ENCODE peak calls at places on chromosomes 7 and 10, in ten cellular contexts. T, I, R, E, F, V, D, N, C and G are unnamed samples.

GRCh38 chr10:117503170-117503885 is 39.2 kb upstream of the EMX2 start:
- DNase-seq in T (no peak), I (no peak), R (peak), E (no peak), F (peak), V (no peak), D (no peak), N (peak), C (peak), G (no peak)

GRCh38 chr10:53843691-53844362 is 957.2 kb downstream of the PCDH15 start:
- DNase-seq in T (no peak), I (no peak), R (no peak), E (no peak), F (no peak), V (peak), D (no peak), N (no peak), C (no peak), G (peak)

GRCh38 chr7:4159761-4160554 is 522.1 kb upstream of the FOXK1 start:
- DNase-seq in T (no peak), I (no peak), R (no peak), E (no peak), F (no peak), V (no peak), D (no peak), N (no peak), C (no peak), G (peak)

GRCh38 chr10:127374901-127375300 is 174.2 kb upstream of the NPS start:
- DNase-seq in T (no peak), I (no peak), R (no peak), E (no peak), F (no peak), V (no peak), D (no peak), N (no peak), C (no peak), G (no peak)

GRCh38 chr7:117446220-117446815 is 19.0 kb upstream of the ASZ1 start:
- DNase-seq in T (no peak), I (no peak), R (no peak), E (no peak), F (no peak), V (no peak), D (no peak), N (no peak), C (no peak), G (no peak)

GRCh38 chr7:66894463-66895080 is 26.5 kb upstream of the TMEM248 start:
- DNase-seq in T (no peak), I (peak), R (peak), E (no peak), F (no peak), V (peak), D (no peak), N (no peak), C (peak), G (peak)

GRCh38 chr10:110634527-110635209 is 9.5 kb upstream of the RBM20 start:
- DNase-seq in T (peak), I (no peak), R (no peak), E (no peak), F (no peak), V (no peak), D (peak), N (no peak), C (no peak), G (no peak)

GRCh38 chr7:80277434-80278427 is 143.1 kb downstream of the GNAI1 start:
- DNase-seq in T (no peak), I (no peak), R (no peak), E (no peak), F (no peak), V (peak), D (no peak), N (peak), C (peak), G (peak)

GRCh38 chr7:158541330-158542010 is 46.2 kb downstream of the PTPRN2 start:
- DNase-seq in T (no peak), I (no peak), R (peak), E (peak), F (no peak), V (no peak), D (no peak), N (no peak), C (no peak), G (no peak)

GRCh38 chr7:4661871-4662270 is 20.2 kb upstream of the FOXK1 start:
- DNase-seq in T (no peak), I (no peak), R (no peak), E (no peak), F (no peak), V (peak), D (no peak), N (no peak), C (peak), G (no peak)

GRCh38 chr7:27560706-27561235 is 101.9 kb downstream of the HIBADH start:
- DNase-seq in T (no peak), I (no peak), R (no peak), E (no peak), F (peak), V (peak), D (no peak), N (peak), C (peak), G (peak)

GRCh38 chr10:60236869-60237524 is 152.7 kb downstream of the ANK3 start:
- DNase-seq in T (peak), I (no peak), R (peak), E (peak), F (peak), V (no peak), D (peak), N (no peak), C (peak), G (peak)

GRCh38 chr10:100729877-100730738 is 15.3 kb upstream of the PAX2 start:
- DNase-seq in T (no peak), I (peak), R (no peak), E (no peak), F (no peak), V (no peak), D (no peak), N (no peak), C (no peak), G (no peak)

GRCh38 chr7:40644454-40645188 is 509.8 kb downstream of the SUGCT start:
- DNase-seq in T (no peak), I (no peak), R (no peak), E (no peak), F (no peak), V (no peak), D (no peak), N (no peak), C (no peak), G (no peak)

GRCh38 chr7:73830872-73831655 is at the start of gene CLDN4:
- DNase-seq in T (no peak), I (peak), R (no peak), E (peak), F (no peak), V (no peak), D (peak), N (no peak), C (no peak), G (peak)

GRCh38 chr7:133807610-133808543 is 319.3 kb upstream of the LRGUK start:
- DNase-seq in T (no peak), I (no peak), R (no peak), E (no peak), F (no peak), V (no peak), D (no peak), N (no peak), C (no peak), G (no peak)

GRCh38 chr10:75395171-75395954 is 6.2 kb downstream of the ZNF503 start:
- DNase-seq in T (peak), I (peak), R (no peak), E (peak), F (no peak), V (peak), D (peak), N (no peak), C (peak), G (no peak)

GRCh38 chr7:11171569-11172192 is 198.0 kb downstream of the PHF14 start:
- DNase-seq in T (no peak), I (no peak), R (no peak), E (no peak), F (no peak), V (no peak), D (no peak), N (no peak), C (no peak), G (no peak)

GRCh38 chr10:128606041-128606440 is 479.8 kb upstream of the MKI67 start:
- DNase-seq in T (no peak), I (no peak), R (no peak), E (no peak), F (no peak), V (no peak), D (no peak), N (no peak), C (no peak), G (peak)

GRCh38 chr10:28839600-28840007 is 162.3 kb downstream of the BAMBI start:
- DNase-seq in T (no peak), I (no peak), R (no peak), E (no peak), F (no peak), V (peak), D (no peak), N (no peak), C (no peak), G (no peak)

GRCh38 chr7:76262683-76263402 is 39.6 kb upstream of the HSPB1 start:
- DNase-seq in T (no peak), I (peak), R (peak), E (no peak), F (peak), V (peak), D (no peak), N (no peak), C (peak), G (peak)

GRCh38 chr10:122461367-122461728 is at the start of gene HTRA1:
- DNase-seq in T (peak), I (peak), R (no peak), E (peak), F (peak), V (peak), D (peak), N (no peak), C (peak), G (peak)

GRCh38 chr7:87038993-87039716 is 20.3 kb downstream of the ELAPOR2 start:
- DNase-seq in T (no peak), I (no peak), R (no peak), E (no peak), F (no peak), V (no peak), D (no peak), N (no peak), C (no peak), G (no peak)

GRCh38 chr10:27482984-27483956 is 20.8 kb upstream of the RAB18 start:
- DNase-seq in T (no peak), I (no peak), R (no peak), E (no peak), F (no peak), V (peak), D (no peak), N (no peak), C (peak), G (peak)

GRCh38 chr10:75037171-75038153 is 74.0 kb upstream of the SAMD8 start:
- DNase-seq in T (no peak), I (no peak), R (no peak), E (no peak), F (no peak), V (no peak), D (no peak), N (no peak), C (no peak), G (no peak)

GRCh38 chr10:3071405-3072198 is 4.3 kb downstream of the PFKP start:
- DNase-seq in T (no peak), I (no peak), R (no peak), E (no peak), F (no peak), V (peak), D (no peak), N (no peak), C (peak), G (peak)

GRCh38 chr10:127441350-127442219 is 107.5 kb upstream of the NPS start:
- DNase-seq in T (no peak), I (peak), R (no peak), E (no peak), F (no peak), V (no peak), D (no peak), N (no peak), C (no peak), G (no peak)

GRCh38 chr10:124180947-124181549 is 87.7 kb upstream of the CHST15 start:
- DNase-seq in T (no peak), I (no peak), R (peak), E (no peak), F (no peak), V (peak), D (no peak), N (no peak), C (no peak), G (peak)

GRCh38 chr7:92641921-92642511 is 51.8 kb upstream of the FAM133B start:
- DNase-seq in T (no peak), I (no peak), R (peak), E (no peak), F (no peak), V (peak), D (no peak), N (no peak), C (peak), G (peak)

DNA sequence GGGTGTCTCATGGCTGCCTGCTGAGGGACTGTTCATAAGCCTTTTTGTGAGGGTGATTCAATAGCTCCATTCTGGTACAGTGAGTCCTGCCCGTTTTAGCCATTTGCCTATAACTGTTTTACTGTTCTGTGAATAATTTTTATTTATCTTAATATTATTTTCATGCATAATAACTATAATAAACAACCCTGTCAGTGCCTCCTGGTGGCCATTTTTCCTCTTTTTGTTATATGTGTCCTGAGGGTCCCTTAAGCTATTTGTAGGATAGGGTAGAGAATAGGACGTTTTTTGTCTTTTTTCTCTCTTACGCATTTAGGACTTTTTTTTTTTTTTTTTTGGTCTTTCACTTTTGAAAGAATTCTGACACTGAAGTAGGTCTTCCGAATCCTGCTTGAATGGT is 2.9 kb downstream of the C1QL3 start:
- DNase-seq in T (no peak), I (no peak), R (peak), E (no peak), F (no peak), V (no peak), D (no peak), N (no peak), C (no peak), G (no peak)
- TF ChIP-seq CTCF in T (no peak), I (no peak), R (no peak), E (peak), F (peak), V (peak), D (no peak), N (peak), C (no peak), G (no peak)

DNA sequence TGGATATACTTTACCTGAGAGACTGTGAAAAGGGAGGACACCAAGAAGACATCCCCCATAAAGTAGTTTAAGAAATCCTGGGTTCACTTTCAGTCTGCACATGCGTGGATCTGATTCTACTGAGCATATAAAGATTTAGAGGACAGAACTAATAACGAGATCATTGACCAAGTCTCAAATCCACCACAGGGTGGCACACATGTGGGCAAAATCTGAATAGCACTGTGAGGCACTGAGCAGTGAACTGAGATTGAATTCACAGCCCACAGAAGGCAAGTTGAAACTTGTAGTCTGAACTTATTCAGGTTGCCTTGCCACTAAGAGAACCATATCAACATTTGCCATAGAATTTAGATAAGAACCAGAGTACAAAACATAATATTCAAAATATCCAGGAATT is 818.6 kb downstream of the GRID1 start:
- DNase-seq in T (no peak), I (peak), R (peak), E (no peak), F (no peak), V (peak), D (no peak), N (no peak), C (peak), G (peak)
- TF ChIP-seq CTCF in T (peak), I (peak), R (peak), E (peak), F (peak), V (peak), D (peak), N (peak), C (peak), G (peak)

GRCh38 chr7:96228760-96229159 is 93.1 kb downstream of the SLC25A13 start:
- DNase-seq in T (no peak), I (no peak), R (no peak), E (no peak), F (no peak), V (no peak), D (no peak), N (no peak), C (no peak), G (no peak)

GRCh38 chr7:96225251-96225650 is 96.6 kb downstream of the SLC25A13 start:
- DNase-seq in T (no peak), I (no peak), R (no peak), E (no peak), F (no peak), V (no peak), D (no peak), N (no peak), C (no peak), G (no peak)

GRCh38 chr7:96221888-96222287 is 100.0 kb downstream of the SLC25A13 start:
- DNase-seq in T (no peak), I (no peak), R (no peak), E (no peak), F (no peak), V (no peak), D (no peak), N (no peak), C (no peak), G (no peak)

GRCh38 chr7:96224073-96224472 is 97.8 kb downstream of the SLC25A13 start:
- DNase-seq in T (no peak), I (no peak), R (no peak), E (no peak), F (no peak), V (no peak), D (no peak), N (no peak), C (no peak), G (no peak)

GRCh38 chr7:96224682-96225081 is 97.2 kb downstream of the SLC25A13 start:
- DNase-seq in T (no peak), I (no peak), R (no peak), E (no peak), F (no peak), V (no peak), D (no peak), N (no peak), C (no peak), G (peak)
- TF ChIP-seq CTCF in T (no peak), I (no peak), R (no peak), E (no peak), F (no peak), V (peak), D (no peak), N (no peak), C (no peak), G (no peak)

GRCh38 chr7:128863433-128863989 is 855 bp downstream of the ATP6V1F start:
- DNase-seq in T (no peak), I (peak), R (peak), E (no peak), F (no peak), V (peak), D (peak), N (no peak), C (peak), G (peak)
- TF ChIP-seq CTCF in T (peak), I (peak), R (peak), E (peak), F (peak), V (peak), D (no peak), N (peak), C (peak), G (peak)

GRCh38 chr10:50614444-50615137 is 9.2 kb downstream of the SGMS1 start:
- DNase-seq in T (no peak), I (peak), R (peak), E (no peak), F (no peak), V (no peak), D (no peak), N (no peak), C (no peak), G (peak)
- TF ChIP-seq CTCF in T (no peak), I (peak), R (peak), E (peak), F (no peak), V (peak), D (no peak), N (peak), C (no peak), G (peak)

GRCh38 chr10:33015798-33016547 is 57.9 kb upstream of the ITGB1 start:
- DNase-seq in T (no peak), I (no peak), R (no peak), E (no peak), F (no peak), V (peak), D (no peak), N (no peak), C (peak), G (peak)
- TF ChIP-seq CTCF in T (no peak), I (no peak), R (no peak), E (no peak), F (no peak), V (no peak), D (no peak), N (no peak), C (no peak), G (no peak)

DNA sequence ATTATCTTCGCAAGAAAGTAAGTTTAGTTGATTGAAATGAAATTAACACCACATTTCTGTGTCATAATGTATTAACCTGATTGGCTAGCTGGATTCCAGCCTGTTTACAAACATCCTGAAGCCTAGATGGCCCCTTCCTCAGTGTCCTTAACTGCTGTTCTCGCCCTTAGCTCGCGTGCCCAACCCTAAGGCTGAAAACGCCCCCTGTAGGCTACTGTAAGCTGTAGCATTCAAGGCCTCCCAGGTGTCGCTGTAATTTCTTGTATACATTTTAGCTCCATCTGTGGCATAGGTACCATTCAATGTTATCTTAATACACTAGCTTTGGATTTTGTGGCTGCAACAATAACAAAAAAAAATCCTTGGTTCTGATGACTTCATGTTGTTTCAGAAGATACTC is 191.6 kb downstream of the MGMT start:
- DNase-seq in T (no peak), I (no peak), R (peak), E (no peak), F (no peak), V (no peak), D (no peak), N (no peak), C (no peak), G (no peak)
- TF ChIP-seq CTCF in T (no peak), I (peak), R (peak), E (no peak), F (peak), V (peak), D (no peak), N (no peak), C (peak), G (no peak)

DNA sequence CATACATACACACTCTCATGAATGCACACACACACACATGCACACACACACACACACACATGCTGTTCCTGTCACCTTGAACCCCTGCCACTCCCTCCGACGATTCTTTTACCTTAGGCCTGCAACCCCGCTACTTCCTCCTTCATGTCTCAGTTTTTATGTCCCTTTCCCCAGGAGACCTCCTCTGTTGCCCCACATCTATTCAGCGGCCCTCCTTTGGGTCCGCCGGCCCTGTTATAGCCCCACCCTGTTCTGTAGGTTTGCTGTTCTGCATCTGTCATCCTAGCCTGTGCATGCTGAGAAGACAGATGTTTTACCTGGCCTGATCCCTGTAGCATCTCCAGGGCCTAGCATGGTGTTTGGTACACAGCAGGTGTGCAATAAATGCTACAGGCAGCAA is 161.6 kb upstream of the PCBD1 start:
- DNase-seq in T (no peak), I (no peak), R (no peak), E (no peak), F (no peak), V (no peak), D (no peak), N (no peak), C (no peak), G (no peak)
- TF ChIP-seq CTCF in T (no peak), I (no peak), R (no peak), E (no peak), F (no peak), V (no peak), D (no peak), N (no peak), C (no peak), G (no peak)

DNA sequence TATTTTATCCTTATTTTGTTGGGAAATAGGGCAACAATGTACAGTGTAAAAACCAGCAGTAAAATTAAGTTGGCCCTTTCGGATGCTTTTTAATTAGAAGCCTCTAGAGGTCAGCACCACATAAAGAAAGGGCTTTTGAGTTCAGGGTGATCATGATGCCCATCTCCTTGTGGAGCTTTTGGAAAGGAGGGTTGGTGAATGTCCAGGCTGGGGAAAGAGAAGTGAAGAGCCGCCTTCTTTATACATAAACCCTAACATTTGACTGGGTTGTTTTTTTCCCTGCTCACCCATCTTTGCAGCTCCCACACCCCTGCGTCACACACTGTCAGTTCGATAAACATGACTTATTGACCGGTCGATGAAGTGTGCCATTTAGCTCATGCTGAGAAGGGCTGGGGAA is 29.8 kb downstream of the MTURN start:
- DNase-seq in T (no peak), I (peak), R (peak), E (no peak), F (no peak), V (peak), D (no peak), N (no peak), C (peak), G (peak)
- TF ChIP-seq CTCF in T (peak), I (peak), R (peak), E (peak), F (peak), V (peak), D (no peak), N (peak), C (peak), G (peak)